ENCODE peak calls at places on chromosome 9, in ten cellular contexts. Z is A172; J is HCT116; U is stimulated activated CD4-positive, alpha-beta T cell treated with anti-CD3 and anti-CD28 coated beads, Interleukin-1b, Interleukin-23, amount 100 ng/mL, for 4 hours; O is activated naive CD8-positive, alpha-beta T cell treated with anti-CD3 and anti-CD28 coated beads, Interleukin-2, amount 50 U/mL, for 24 hours; H is HS-5; F is mesenchymal stem cell; D is RWPE1; A is foreskin fibroblast; I is small intestine. Y is an unnamed sample.

GRCh38 chr9:76399831-76400230 is 5.6 kb upstream of the RFK start:
- DNase-seq in Z (no peak), J (no peak), U (no peak), O (no peak), H (no peak), F (no peak), D (no peak), A (no peak), I (no peak), Y (no peak)

GRCh38 chr9:394347-395052 is 179.8 kb downstream of the DOCK8 start:
- DNase-seq in Z (no peak), J (no peak), U (no peak), O (no peak), H (no peak), F (no peak), D (no peak), A (no peak), I (no peak), Y (no peak)

GRCh38 chr9:124010303-124010664 is 1.3 kb upstream of the LHX2 start:
- DNase-seq in Z (no peak), J (no peak), U (no peak), O (no peak), H (no peak), F (no peak), D (no peak), A (no peak), I (no peak), Y (no peak)

GRCh38 chr9:130186839-130187522 is 14.8 kb downstream of the NCS1 start:
- DNase-seq in Z (peak; percentile 60), J (peak; percentile 71), U (no peak), O (no peak), H (peak; percentile 22), F (peak; percentile 80), D (peak; percentile 92), A (peak; percentile 74), I (peak; percentile 87), Y (peak; percentile 73)

GRCh38 chr9:32741706-32742105 is 41.6 kb upstream of the TMEM215 start:
- DNase-seq in Z (peak; percentile 68), J (no peak), U (no peak), O (no peak), H (peak; percentile 14), F (no peak), D (peak; percentile 56), A (no peak), I (no peak), Y (peak; percentile 54)

GRCh38 chr9:116027096-116027495 is 126.5 kb upstream of the PAPPA start:
- DNase-seq in Z (peak; percentile 79), J (no peak), U (no peak), O (no peak), H (no peak), F (peak; percentile 33), D (no peak), A (peak; percentile 39), I (no peak), Y (peak; percentile 0)

GRCh38 chr9:96376926-96377874 is 6.3 kb downstream of the SLC35D2 start:
- DNase-seq in Z (peak; percentile 77), J (no peak), U (no peak), O (no peak), H (no peak), F (peak; percentile 22), D (peak; percentile 34), A (peak; percentile 44), I (peak; percentile 64), Y (peak; percentile 13)

GRCh38 chr9:2560175-2560574 is 61.4 kb upstream of the VLDLR start:
- DNase-seq in Z (no peak), J (no peak), U (no peak), O (no peak), H (no peak), F (no peak), D (no peak), A (no peak), I (no peak), Y (no peak)

GRCh38 chr9:95399261-95399660 is 81.8 kb upstream of the FANCC start:
- DNase-seq in Z (no peak), J (no peak), U (no peak), O (no peak), H (no peak), F (no peak), D (no peak), A (no peak), I (no peak), Y (no peak)

GRCh38 chr9:37408933-37409710 is 13.4 kb upstream of the GRHPR start:
- DNase-seq in Z (no peak), J (no peak), U (peak; percentile 40), O (peak; percentile 69), H (no peak), F (no peak), D (no peak), A (no peak), I (peak; percentile 24), Y (no peak)

GRCh38 chr9:130201399-130201873 is 29.2 kb downstream of the NCS1 start:
- DNase-seq in Z (no peak), J (no peak), U (no peak), O (no peak), H (no peak), F (no peak), D (peak; percentile 39), A (no peak), I (no peak), Y (peak; percentile 73)

GRCh38 chr9:107542814-107543213 is 53.2 kb upstream of the KLF4 start:
- DNase-seq in Z (no peak), J (no peak), U (no peak), O (no peak), H (no peak), F (no peak), D (no peak), A (peak; percentile 44), I (no peak), Y (no peak)

GRCh38 chr9:107447081-107447480 is 42.5 kb downstream of the KLF4 start:
- DNase-seq in Z (no peak), J (no peak), U (no peak), O (no peak), H (no peak), F (no peak), D (no peak), A (no peak), I (no peak), Y (no peak)

GRCh38 chr9:132486706-132487350 is 76.8 kb downstream of the CFAP77 start:
- DNase-seq in Z (no peak), J (no peak), U (no peak), O (peak; percentile 58), H (no peak), F (no peak), D (no peak), A (no peak), I (no peak), Y (no peak)

GRCh38 chr9:129504404-129504803 is 116.5 kb downstream of the C9orf50 start:
- DNase-seq in Z (no peak), J (no peak), U (no peak), O (no peak), H (no peak), F (no peak), D (no peak), A (no peak), I (no peak), Y (no peak)

GRCh38 chr9:114382951-114383865 is 4.6 kb downstream of the AKNA start:
- DNase-seq in Z (peak; percentile 13), J (no peak), U (peak; percentile 27), O (peak; percentile 86), H (no peak), F (peak; percentile 90), D (no peak), A (peak; percentile 72), I (no peak), Y (no peak)

GRCh38 chr9:103407260-103407659 is 412.1 kb downstream of the CYLC2 start:
- DNase-seq in Z (no peak), J (no peak), U (no peak), O (no peak), H (no peak), F (no peak), D (no peak), A (no peak), I (no peak), Y (no peak)